ENCODE peak calls at places on chromosomes 6 and 20, in five cellular contexts. One of them, this sample, is unnamed.
A peak's percentile ranks its signal among the peaks of the same experiment; 100 is the strongest.

GRCh38 chr6:150068786-150069648 is at the start of gene ULBP3:
- DNase-seq in left ventricle myocardium inferior: peak; percentile 88
- DNase-seq in psoas muscle: peak; percentile 91
- DNase-seq in cardiac muscle cell: peak; percentile 93
- DNase-seq in body of pancreas: peak; percentile 93
- DNase-seq in this sample: peak; percentile 95

GRCh38 chr20:43830883-43831282 is 83.8 kb upstream of the TOX2 start:
- DNase-seq in left ventricle myocardium inferior: no peak
- DNase-seq in psoas muscle: no peak
- DNase-seq in cardiac muscle cell: no peak
- DNase-seq in body of pancreas: no peak
- DNase-seq in this sample: no peak

GRCh38 chr20:10337291-10337690 is 96.7 kb downstream of the MKKS start:
- DNase-seq in left ventricle myocardium inferior: no peak
- DNase-seq in psoas muscle: no peak
- DNase-seq in cardiac muscle cell: no peak
- DNase-seq in body of pancreas: no peak
- DNase-seq in this sample: no peak

GRCh38 chr6:53746442-53747103 is 48.2 kb upstream of the LRRC1 start:
- DNase-seq in left ventricle myocardium inferior: no peak
- DNase-seq in psoas muscle: no peak
- DNase-seq in cardiac muscle cell: no peak
- DNase-seq in body of pancreas: no peak
- DNase-seq in this sample: no peak

GRCh38 chr6:105359419-105360366 is 43.2 kb downstream of the PREP start:
- DNase-seq in left ventricle myocardium inferior: no peak
- DNase-seq in psoas muscle: no peak
- DNase-seq in cardiac muscle cell: peak; percentile 43
- DNase-seq in body of pancreas: no peak
- DNase-seq in this sample: no peak

GRCh38 chr6:39203804-39204495 is 25.3 kb downstream of the KCNK5 start:
- DNase-seq in left ventricle myocardium inferior: no peak
- DNase-seq in psoas muscle: no peak
- DNase-seq in cardiac muscle cell: no peak
- DNase-seq in body of pancreas: peak; percentile 74
- DNase-seq in this sample: no peak

GRCh38 chr6:44062105-44062770 is 65.0 kb downstream of the MRPL14 start:
- DNase-seq in left ventricle myocardium inferior: peak; percentile 38
- DNase-seq in psoas muscle: no peak
- DNase-seq in cardiac muscle cell: no peak
- DNase-seq in body of pancreas: no peak
- DNase-seq in this sample: peak; percentile 79

GRCh38 chr20:44526129-44526528 is 4.3 kb upstream of the SERINC3 start:
- DNase-seq in left ventricle myocardium inferior: no peak
- DNase-seq in psoas muscle: no peak
- DNase-seq in cardiac muscle cell: no peak
- DNase-seq in body of pancreas: no peak
- DNase-seq in this sample: no peak

GRCh38 chr6:28789553-28790083 is 134.2 kb downstream of the TRIM27 start:
- DNase-seq in left ventricle myocardium inferior: no peak
- DNase-seq in psoas muscle: no peak
- DNase-seq in cardiac muscle cell: peak; percentile 34
- DNase-seq in body of pancreas: peak; percentile 12
- DNase-seq in this sample: no peak

GRCh38 chr6:20211037-20211940 is 980 bp downstream of the MBOAT1 start:
- DNase-seq in left ventricle myocardium inferior: no peak
- DNase-seq in psoas muscle: no peak
- DNase-seq in cardiac muscle cell: no peak
- DNase-seq in body of pancreas: peak; percentile 46
- DNase-seq in this sample: no peak

GRCh38 chr20:10652185-10652584 is 21.6 kb downstream of the JAG1 start:
- DNase-seq in left ventricle myocardium inferior: no peak
- DNase-seq in psoas muscle: no peak
- DNase-seq in cardiac muscle cell: no peak
- DNase-seq in body of pancreas: no peak
- DNase-seq in this sample: no peak

GRCh38 chr20:33262658-33263065 is 20.4 kb upstream of the BPIFB1 start:
- DNase-seq in left ventricle myocardium inferior: no peak
- DNase-seq in psoas muscle: no peak
- DNase-seq in cardiac muscle cell: peak; percentile 81
- DNase-seq in body of pancreas: peak; percentile 42
- DNase-seq in this sample: peak; percentile 60

GRCh38 chr20:8385247-8385646 is 253.2 kb downstream of the PLCB1 start:
- DNase-seq in left ventricle myocardium inferior: peak; percentile 20
- DNase-seq in psoas muscle: peak; percentile 11
- DNase-seq in cardiac muscle cell: peak; percentile 48
- DNase-seq in body of pancreas: peak; percentile 81
- DNase-seq in this sample: peak; percentile 76

GRCh38 chr20:16378122-16378521 is 195.1 kb downstream of the KIF16B start:
- DNase-seq in left ventricle myocardium inferior: no peak
- DNase-seq in psoas muscle: no peak
- DNase-seq in cardiac muscle cell: no peak
- DNase-seq in body of pancreas: no peak
- DNase-seq in this sample: no peak

GRCh38 chr6:108799356-108799720 is 48.9 kb upstream of the ARMC2 start:
- DNase-seq in left ventricle myocardium inferior: no peak
- DNase-seq in psoas muscle: no peak
- DNase-seq in cardiac muscle cell: no peak
- DNase-seq in body of pancreas: no peak
- DNase-seq in this sample: no peak

GRCh38 chr6:157603971-157604370 is 219.1 kb upstream of the SNX9 start:
- DNase-seq in left ventricle myocardium inferior: no peak
- DNase-seq in psoas muscle: no peak
- DNase-seq in cardiac muscle cell: no peak
- DNase-seq in body of pancreas: no peak
- DNase-seq in this sample: no peak

GRCh38 chr6:151060096-151060741 is 179.5 kb upstream of the AKAP12 start:
- DNase-seq in left ventricle myocardium inferior: no peak
- DNase-seq in psoas muscle: no peak
- DNase-seq in cardiac muscle cell: no peak
- DNase-seq in body of pancreas: no peak
- DNase-seq in this sample: no peak

GRCh38 chr6:24631671-24632070 is 14.3 kb downstream of the KIAA0319 start:
- DNase-seq in left ventricle myocardium inferior: no peak
- DNase-seq in psoas muscle: no peak
- DNase-seq in cardiac muscle cell: peak; percentile 37
- DNase-seq in body of pancreas: no peak
- DNase-seq in this sample: no peak

GRCh38 chr6:45657243-45657642 is 279.5 kb upstream of the SUPT3H start:
- DNase-seq in left ventricle myocardium inferior: no peak
- DNase-seq in psoas muscle: no peak
- DNase-seq in cardiac muscle cell: no peak
- DNase-seq in body of pancreas: no peak
- DNase-seq in this sample: no peak

GRCh38 chr6:31453259-31453658 is 44.7 kb upstream of the MICB start:
- DNase-seq in left ventricle myocardium inferior: no peak
- DNase-seq in psoas muscle: no peak
- DNase-seq in cardiac muscle cell: no peak
- DNase-seq in body of pancreas: no peak
- DNase-seq in this sample: no peak

GRCh38 chr6:37426945-37427510 is 6.0 kb upstream of the CMTR1 start:
- DNase-seq in left ventricle myocardium inferior: no peak
- DNase-seq in psoas muscle: no peak
- DNase-seq in cardiac muscle cell: no peak
- DNase-seq in body of pancreas: no peak
- DNase-seq in this sample: no peak

GRCh38 chr6:43984442-43985321 is 142.6 kb downstream of the MRPL14 start:
- DNase-seq in left ventricle myocardium inferior: no peak
- DNase-seq in psoas muscle: peak; percentile 70
- DNase-seq in cardiac muscle cell: no peak
- DNase-seq in body of pancreas: peak; percentile 73
- DNase-seq in this sample: no peak

GRCh38 chr6:45609141-45609638 is 231.5 kb upstream of the SUPT3H start:
- DNase-seq in left ventricle myocardium inferior: no peak
- DNase-seq in psoas muscle: no peak
- DNase-seq in cardiac muscle cell: no peak
- DNase-seq in body of pancreas: no peak
- DNase-seq in this sample: no peak

GRCh38 chr6:166760288-166760687 is 133.2 kb upstream of the RPS6KA2 start:
- DNase-seq in left ventricle myocardium inferior: no peak
- DNase-seq in psoas muscle: no peak
- DNase-seq in cardiac muscle cell: no peak
- DNase-seq in body of pancreas: no peak
- DNase-seq in this sample: no peak

GRCh38 chr20:36272547-36273220 is 33.5 kb upstream of the DLGAP4 start:
- DNase-seq in left ventricle myocardium inferior: no peak
- DNase-seq in psoas muscle: no peak
- DNase-seq in cardiac muscle cell: no peak
- DNase-seq in body of pancreas: no peak
- DNase-seq in this sample: no peak

GRCh38 chr20:1346322-1346969 is 17.5 kb upstream of the SDCBP2 start:
- DNase-seq in left ventricle myocardium inferior: no peak
- DNase-seq in psoas muscle: no peak
- DNase-seq in cardiac muscle cell: no peak
- DNase-seq in body of pancreas: no peak
- DNase-seq in this sample: no peak

DNA sequence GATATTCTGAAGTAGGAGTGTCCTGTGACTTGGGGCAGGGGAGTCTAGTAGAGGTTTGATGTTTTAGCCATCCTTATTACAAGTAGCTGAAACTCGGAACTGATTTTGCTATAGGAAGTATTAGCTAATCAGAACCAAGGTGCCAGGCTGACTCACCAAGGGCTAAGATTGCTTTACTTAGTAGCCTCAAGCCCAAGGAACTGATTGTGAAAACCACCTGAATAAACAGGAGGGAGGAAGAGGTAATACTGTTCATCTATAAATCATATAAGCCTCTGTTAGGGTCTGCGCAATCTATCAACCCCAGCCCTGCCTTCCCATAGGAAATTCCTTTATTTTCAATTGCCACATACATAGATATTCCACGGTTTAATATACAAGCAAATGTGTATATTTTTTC is 54.4 kb downstream of the GNAS start:
- DNase-seq in left ventricle myocardium inferior: no peak
- DNase-seq in psoas muscle: no peak
- DNase-seq in cardiac muscle cell: no peak
- DNase-seq in body of pancreas: peak; percentile 62
- DNase-seq in this sample: no peak
- H3K4me1 ChIP-seq in left ventricle myocardium inferior: peaks cover 73% of the 10 kb centered on the region
- H3K4me1 ChIP-seq in psoas muscle: peaks cover 53% of the 10 kb centered on the region
- H3K4me1 ChIP-seq in cardiac muscle cell: peaks cover 30% of the 10 kb centered on the region
- H3K4me1 ChIP-seq in body of pancreas: peaks cover 35% of the 10 kb centered on the region
- H3K4me1 ChIP-seq in this sample: peaks cover 3% of the 10 kb centered on the region

GRCh38 chr6:168418151-168418551 is 22.8 kb upstream of the SMOC2 start:
- DNase-seq in left ventricle myocardium inferior: no peak
- DNase-seq in psoas muscle: peak; percentile 58
- DNase-seq in cardiac muscle cell: no peak
- DNase-seq in body of pancreas: no peak
- DNase-seq in this sample: no peak
- H3K4me1 ChIP-seq in left ventricle myocardium inferior: peaks cover 16% of the 10 kb centered on the region
- H3K4me1 ChIP-seq in psoas muscle: no peaks in the 10 kb centered on the region
- H3K4me1 ChIP-seq in cardiac muscle cell: no peaks in the 10 kb centered on the region
- H3K4me1 ChIP-seq in body of pancreas: no peaks in the 10 kb centered on the region
- H3K4me1 ChIP-seq in this sample: peaks cover 7% of the 10 kb centered on the region

GRCh38 chr6:2961491-2961890 is 9.9 kb downstream of the SERPINB6 start:
- DNase-seq in left ventricle myocardium inferior: no peak
- DNase-seq in psoas muscle: no peak
- DNase-seq in cardiac muscle cell: no peak
- DNase-seq in body of pancreas: peak; percentile 49
- DNase-seq in this sample: no peak
- H3K4me1 ChIP-seq in left ventricle myocardium inferior: peaks cover 82% of the 10 kb centered on the region
- H3K4me1 ChIP-seq in psoas muscle: peaks cover 50% of the 10 kb centered on the region
- H3K4me1 ChIP-seq in cardiac muscle cell: peaks cover 7% of the 10 kb centered on the region
- H3K4me1 ChIP-seq in body of pancreas: peaks cover 76% of the 10 kb centered on the region
- H3K4me1 ChIP-seq in this sample: peaks cover 16% of the 10 kb centered on the region

DNA sequence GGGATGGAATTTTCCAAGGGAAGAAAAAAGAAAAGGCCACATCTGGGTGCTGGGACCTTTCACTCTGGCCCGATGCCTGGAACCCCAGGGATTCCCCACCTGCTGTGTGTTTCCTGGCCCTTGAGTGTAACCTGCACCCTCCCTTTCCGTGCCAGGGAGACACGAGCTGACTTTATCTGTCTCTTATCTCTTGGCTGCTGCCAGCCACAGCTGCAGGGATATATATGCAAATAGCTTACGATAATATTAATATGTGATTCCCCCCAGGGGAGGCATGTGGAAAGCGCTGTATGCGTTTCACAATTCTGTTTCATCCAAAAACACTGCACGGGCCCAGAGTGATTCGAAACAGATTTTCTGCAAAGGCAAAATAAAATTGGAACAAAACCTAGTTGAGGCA is 1.5 kb downstream of the RIPOR3 start:
- DNase-seq in left ventricle myocardium inferior: peak; percentile 23
- DNase-seq in psoas muscle: peak; percentile 25
- DNase-seq in cardiac muscle cell: no peak
- DNase-seq in body of pancreas: peak; percentile 90
- DNase-seq in this sample: peak; percentile 34
- H3K4me1 ChIP-seq in left ventricle myocardium inferior: peaks cover 33% of the 10 kb centered on the region
- H3K4me1 ChIP-seq in psoas muscle: no peaks in the 10 kb centered on the region
- H3K4me1 ChIP-seq in cardiac muscle cell: peaks cover 37% of the 10 kb centered on the region
- H3K4me1 ChIP-seq in body of pancreas: peaks cover 30% of the 10 kb centered on the region
- H3K4me1 ChIP-seq in this sample: no peaks in the 10 kb centered on the region

GRCh38 chr6:33315753-33316602 is 1.6 kb downstream of the ZBTB22 start:
- DNase-seq in left ventricle myocardium inferior: no peak
- DNase-seq in psoas muscle: no peak
- DNase-seq in cardiac muscle cell: no peak
- DNase-seq in body of pancreas: no peak
- DNase-seq in this sample: peak; percentile 57

GRCh38 chr6:33317418-33317667 is 201 bp downstream of the ZBTB22 start:
- DNase-seq in left ventricle myocardium inferior: no peak
- DNase-seq in psoas muscle: no peak
- DNase-seq in cardiac muscle cell: no peak
- DNase-seq in body of pancreas: no peak
- DNase-seq in this sample: no peak

GRCh38 chr6:33316603-33317417 is 734 bp downstream of the ZBTB22 start:
- DNase-seq in left ventricle myocardium inferior: peak; percentile 55
- DNase-seq in psoas muscle: no peak
- DNase-seq in cardiac muscle cell: no peak
- DNase-seq in body of pancreas: no peak
- DNase-seq in this sample: peak; percentile 36

GRCh38 chr6:33318426-33319073 is 1.0 kb upstream of the ZBTB22 start:
- DNase-seq in left ventricle myocardium inferior: no peak
- DNase-seq in psoas muscle: no peak
- DNase-seq in cardiac muscle cell: no peak
- DNase-seq in body of pancreas: no peak
- DNase-seq in this sample: no peak

DNA sequence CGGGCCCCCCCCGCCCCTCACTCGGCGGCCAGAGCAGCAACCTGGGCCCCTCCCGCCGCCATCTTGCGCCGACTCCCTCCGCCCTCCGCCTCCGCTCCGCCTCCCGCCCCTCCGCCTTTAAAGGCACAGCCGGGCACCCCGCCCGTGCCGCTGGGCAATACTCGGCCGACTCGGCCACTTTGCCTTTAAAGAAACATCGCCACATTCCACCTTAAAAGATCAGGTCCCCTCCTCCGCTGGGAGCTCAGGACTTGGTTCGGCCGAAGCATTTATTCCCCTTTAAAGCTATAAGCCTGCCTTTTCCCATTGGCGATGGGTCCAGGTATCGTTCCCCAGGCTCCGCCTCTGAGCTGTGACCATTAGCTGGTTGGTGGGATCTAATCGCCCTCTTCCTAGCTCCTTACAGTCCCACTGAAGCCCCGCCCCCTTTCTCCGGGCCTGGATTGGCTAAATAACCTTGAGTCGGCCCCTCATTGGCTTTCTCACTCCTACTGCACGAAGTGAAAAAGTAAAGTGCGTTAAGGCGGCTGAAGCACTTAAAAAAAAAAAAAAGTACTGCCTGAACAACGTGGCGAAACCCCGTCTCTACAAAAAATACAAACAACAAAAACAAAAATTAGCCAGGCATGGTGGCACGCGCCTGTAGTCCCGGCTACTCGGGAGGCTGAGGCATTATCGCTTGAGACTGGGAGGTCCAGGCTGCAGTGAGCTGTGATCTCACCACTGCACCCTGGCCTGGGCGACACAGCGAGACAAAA is at the start of gene ZBTB22:
- DNase-seq in left ventricle myocardium inferior: peak; percentile 99
- DNase-seq in psoas muscle: peak; percentile 99
- DNase-seq in cardiac muscle cell: peak; percentile 100
- DNase-seq in body of pancreas: peak; percentile 100
- DNase-seq in this sample: peak; percentile 99
- H3K4me1 ChIP-seq in left ventricle myocardium inferior: peaks cover 93% of the 10 kb centered on the region
- H3K4me1 ChIP-seq in psoas muscle: peaks cover 52% of the 10 kb centered on the region
- H3K4me1 ChIP-seq in cardiac muscle cell: peaks cover 8% of the 10 kb centered on the region
- H3K4me1 ChIP-seq in body of pancreas: peaks cover 63% of the 10 kb centered on the region
- H3K4me1 ChIP-seq in this sample: peaks cover 19% of the 10 kb centered on the region

This sample was measured in right cardiac atrium.